ENCODE peak calls at places on chromosomes 16 and 17, in eight cellular contexts. One of them, this sample, is unnamed.

GRCh38 chr16:85602831-85603755 is 10.0 kb upstream of the GSE1 start:
- DNase-seq in left ventricle myocardium superior: peak
- DNase-seq in substantia nigra: no peak
- DNase-seq in lower leg skin: no peak
- DNase-seq in ELR: no peak
- DNase-seq in Karpas-422: no peak
- DNase-seq in NCI-H2081: peak
- DNase-seq in glomerular endothelial cell: no peak
- DNase-seq in this sample: no peak

GRCh38 chr16:66903544-66904427 is 14.9 kb downstream of the CDH16 start:
- DNase-seq in left ventricle myocardium superior: peak
- DNase-seq in substantia nigra: no peak
- DNase-seq in lower leg skin: no peak
- DNase-seq in ELR: no peak
- DNase-seq in Karpas-422: no peak
- DNase-seq in NCI-H2081: no peak
- DNase-seq in glomerular endothelial cell: no peak
- DNase-seq in this sample: no peak

GRCh38 chr17:36661047-36661666 is 59.8 kb downstream of the MRM1 start:
- DNase-seq in left ventricle myocardium superior: no peak
- DNase-seq in substantia nigra: no peak
- DNase-seq in lower leg skin: no peak
- DNase-seq in ELR: no peak
- DNase-seq in Karpas-422: no peak
- DNase-seq in NCI-H2081: peak
- DNase-seq in glomerular endothelial cell: no peak
- DNase-seq in this sample: no peak

GRCh38 chr16:15660203-15660601 is 10.2 kb downstream of the NDE1 start:
- DNase-seq in left ventricle myocardium superior: no peak
- DNase-seq in substantia nigra: no peak
- DNase-seq in lower leg skin: no peak
- DNase-seq in ELR: no peak
- DNase-seq in Karpas-422: no peak
- DNase-seq in NCI-H2081: no peak
- DNase-seq in glomerular endothelial cell: no peak
- DNase-seq in this sample: no peak

GRCh38 chr16:66565051-66565450 is 1.2 kb upstream of the CMTM1 start:
- DNase-seq in left ventricle myocardium superior: no peak
- DNase-seq in substantia nigra: no peak
- DNase-seq in lower leg skin: no peak
- DNase-seq in ELR: no peak
- DNase-seq in Karpas-422: no peak
- DNase-seq in NCI-H2081: no peak
- DNase-seq in glomerular endothelial cell: no peak
- DNase-seq in this sample: no peak

GRCh38 chr17:50281739-50282401 is 7.6 kb downstream of the TMEM92 start:
- DNase-seq in left ventricle myocardium superior: peak
- DNase-seq in substantia nigra: no peak
- DNase-seq in lower leg skin: no peak
- DNase-seq in ELR: no peak
- DNase-seq in Karpas-422: no peak
- DNase-seq in NCI-H2081: no peak
- DNase-seq in glomerular endothelial cell: no peak
- DNase-seq in this sample: no peak

GRCh38 chr17:77861981-77862645 is 96.4 kb upstream of the TNRC6C start:
- DNase-seq in left ventricle myocardium superior: peak
- DNase-seq in substantia nigra: no peak
- DNase-seq in lower leg skin: no peak
- DNase-seq in ELR: no peak
- DNase-seq in Karpas-422: no peak
- DNase-seq in NCI-H2081: no peak
- DNase-seq in glomerular endothelial cell: no peak
- DNase-seq in this sample: no peak

GRCh38 chr17:6427284-6427781 is 7.6 kb downstream of the AIPL1 start:
- DNase-seq in left ventricle myocardium superior: no peak
- DNase-seq in substantia nigra: no peak
- DNase-seq in lower leg skin: no peak
- DNase-seq in ELR: peak
- DNase-seq in Karpas-422: no peak
- DNase-seq in NCI-H2081: no peak
- DNase-seq in glomerular endothelial cell: no peak
- DNase-seq in this sample: peak

GRCh38 chr17:13725286-13725990 is 123.7 kb upstream of the HS3ST3A1 start:
- DNase-seq in left ventricle myocardium superior: no peak
- DNase-seq in substantia nigra: no peak
- DNase-seq in lower leg skin: no peak
- DNase-seq in ELR: peak
- DNase-seq in Karpas-422: no peak
- DNase-seq in NCI-H2081: no peak
- DNase-seq in glomerular endothelial cell: no peak
- DNase-seq in this sample: no peak

GRCh38 chr17:43671755-43672502 is 10.2 kb upstream of the MEOX1 start:
- DNase-seq in left ventricle myocardium superior: no peak
- DNase-seq in substantia nigra: no peak
- DNase-seq in lower leg skin: no peak
- DNase-seq in ELR: no peak
- DNase-seq in Karpas-422: no peak
- DNase-seq in NCI-H2081: no peak
- DNase-seq in glomerular endothelial cell: no peak
- DNase-seq in this sample: no peak

GRCh38 chr17:75587718-75588545 is at the start of gene MYO15B:
- DNase-seq in left ventricle myocardium superior: peak
- DNase-seq in substantia nigra: peak
- DNase-seq in lower leg skin: peak
- DNase-seq in ELR: no peak
- DNase-seq in Karpas-422: no peak
- DNase-seq in NCI-H2081: no peak
- DNase-seq in glomerular endothelial cell: no peak
- DNase-seq in this sample: peak

GRCh38 chr17:10292057-10292931 is 80.5 kb downstream of the MYH13 start:
- DNase-seq in left ventricle myocardium superior: peak
- DNase-seq in substantia nigra: no peak
- DNase-seq in lower leg skin: peak
- DNase-seq in ELR: peak
- DNase-seq in Karpas-422: peak
- DNase-seq in NCI-H2081: no peak
- DNase-seq in glomerular endothelial cell: no peak
- DNase-seq in this sample: no peak

GRCh38 chr17:59506907-59507726 is 58.3 kb upstream of the DHX40 start:
- DNase-seq in left ventricle myocardium superior: no peak
- DNase-seq in substantia nigra: no peak
- DNase-seq in lower leg skin: peak
- DNase-seq in ELR: peak
- DNase-seq in Karpas-422: no peak
- DNase-seq in NCI-H2081: no peak
- DNase-seq in glomerular endothelial cell: no peak
- DNase-seq in this sample: no peak

GRCh38 chr17:37761065-37761464 is 16.2 kb upstream of the HNF1B start:
- DNase-seq in left ventricle myocardium superior: no peak
- DNase-seq in substantia nigra: no peak
- DNase-seq in lower leg skin: no peak
- DNase-seq in ELR: no peak
- DNase-seq in Karpas-422: no peak
- DNase-seq in NCI-H2081: no peak
- DNase-seq in glomerular endothelial cell: no peak
- DNase-seq in this sample: no peak

GRCh38 chr16:88653606-88654362 is 2.9 kb upstream of the CYBA start:
- DNase-seq in left ventricle myocardium superior: no peak
- DNase-seq in substantia nigra: no peak
- DNase-seq in lower leg skin: no peak
- DNase-seq in ELR: no peak
- DNase-seq in Karpas-422: no peak
- DNase-seq in NCI-H2081: no peak
- DNase-seq in glomerular endothelial cell: no peak
- DNase-seq in this sample: no peak

GRCh38 chr16:68005786-68006286 is 6.6 kb upstream of the DPEP2 start:
- DNase-seq in left ventricle myocardium superior: peak
- DNase-seq in substantia nigra: no peak
- DNase-seq in lower leg skin: no peak
- DNase-seq in ELR: no peak
- DNase-seq in Karpas-422: peak
- DNase-seq in NCI-H2081: no peak
- DNase-seq in glomerular endothelial cell: no peak
- DNase-seq in this sample: no peak

GRCh38 chr16:17335826-17336492 is 134.8 kb downstream of the XYLT1 start:
- DNase-seq in left ventricle myocardium superior: no peak
- DNase-seq in substantia nigra: no peak
- DNase-seq in lower leg skin: peak
- DNase-seq in ELR: no peak
- DNase-seq in Karpas-422: no peak
- DNase-seq in NCI-H2081: no peak
- DNase-seq in glomerular endothelial cell: no peak
- DNase-seq in this sample: no peak